ENCODE peak calls at places on chromosome 21, in ten cellular contexts. One of them, this sample, is unnamed.

GRCh38 chr21:15506086-15506485 is 223.7 kb upstream of the USP25 start:
- DNase-seq in stimulated activated CD8-positive, alpha-beta memory T cell treated with anti-CD3 and anti-CD28 coated beads, Interleukin-2, amount 100 ng/mL, for 1 hour: no peak
- DNase-seq in NCI-H1092: no peak
- DNase-seq in activated CD8-positive, alpha-beta memory T cell treated with anti-CD3 and anti-CD28 coated beads, Interleukin-2, amount 50 U/mL, for 4 hours: no peak
- DNase-seq in T-helper 17 cell: no peak
- DNase-seq in T-helper 9 cell: no peak
- DNase-seq in NCI-H1105: no peak
- DNase-seq in NCI-H226: no peak
- DNase-seq in activated naive CD4-positive, alpha-beta T cell treated with anti-CD3 and anti-CD28 coated beads for 36 hours: no peak
- DNase-seq in AML-193: no peak
- DNase-seq in this sample: no peak

GRCh38 chr21:26451014-26451740 is 121.9 kb downstream of the CYYR1 start:
- DNase-seq in stimulated activated CD8-positive, alpha-beta memory T cell treated with anti-CD3 and anti-CD28 coated beads, Interleukin-2, amount 100 ng/mL, for 1 hour: no peak
- DNase-seq in NCI-H1092: no peak
- DNase-seq in activated CD8-positive, alpha-beta memory T cell treated with anti-CD3 and anti-CD28 coated beads, Interleukin-2, amount 50 U/mL, for 4 hours: no peak
- DNase-seq in T-helper 17 cell: no peak
- DNase-seq in T-helper 9 cell: no peak
- DNase-seq in NCI-H1105: no peak
- DNase-seq in NCI-H226: no peak
- DNase-seq in activated naive CD4-positive, alpha-beta T cell treated with anti-CD3 and anti-CD28 coated beads for 36 hours: no peak
- DNase-seq in AML-193: no peak
- DNase-seq in this sample: no peak

GRCh38 chr21:41620982-41621381 is 113.0 kb upstream of the TMPRSS2 start:
- DNase-seq in stimulated activated CD8-positive, alpha-beta memory T cell treated with anti-CD3 and anti-CD28 coated beads, Interleukin-2, amount 100 ng/mL, for 1 hour: no peak
- DNase-seq in NCI-H1092: no peak
- DNase-seq in activated CD8-positive, alpha-beta memory T cell treated with anti-CD3 and anti-CD28 coated beads, Interleukin-2, amount 50 U/mL, for 4 hours: no peak
- DNase-seq in T-helper 17 cell: no peak
- DNase-seq in T-helper 9 cell: no peak
- DNase-seq in NCI-H1105: no peak
- DNase-seq in NCI-H226: peak; percentile 16
- DNase-seq in activated naive CD4-positive, alpha-beta T cell treated with anti-CD3 and anti-CD28 coated beads for 36 hours: no peak
- DNase-seq in AML-193: no peak
- DNase-seq in this sample: no peak

GRCh38 chr21:28016571-28016970 is 976.1 kb downstream of the LTN1 start:
- DNase-seq in stimulated activated CD8-positive, alpha-beta memory T cell treated with anti-CD3 and anti-CD28 coated beads, Interleukin-2, amount 100 ng/mL, for 1 hour: no peak
- DNase-seq in NCI-H1092: no peak
- DNase-seq in activated CD8-positive, alpha-beta memory T cell treated with anti-CD3 and anti-CD28 coated beads, Interleukin-2, amount 50 U/mL, for 4 hours: no peak
- DNase-seq in T-helper 17 cell: no peak
- DNase-seq in T-helper 9 cell: no peak
- DNase-seq in NCI-H1105: no peak
- DNase-seq in NCI-H226: peak; percentile 12
- DNase-seq in activated naive CD4-positive, alpha-beta T cell treated with anti-CD3 and anti-CD28 coated beads for 36 hours: no peak
- DNase-seq in AML-193: no peak
- DNase-seq in this sample: no peak

GRCh38 chr21:34827445-34828235 is 158.8 kb downstream of the CLIC6 start:
- DNase-seq in stimulated activated CD8-positive, alpha-beta memory T cell treated with anti-CD3 and anti-CD28 coated beads, Interleukin-2, amount 100 ng/mL, for 1 hour: no peak
- DNase-seq in NCI-H1092: no peak
- DNase-seq in activated CD8-positive, alpha-beta memory T cell treated with anti-CD3 and anti-CD28 coated beads, Interleukin-2, amount 50 U/mL, for 4 hours: no peak
- DNase-seq in T-helper 17 cell: no peak
- DNase-seq in T-helper 9 cell: no peak
- DNase-seq in NCI-H1105: no peak
- DNase-seq in NCI-H226: no peak
- DNase-seq in activated naive CD4-positive, alpha-beta T cell treated with anti-CD3 and anti-CD28 coated beads for 36 hours: no peak
- DNase-seq in AML-193: no peak
- DNase-seq in this sample: no peak

GRCh38 chr21:23475518-23476189 is 2131.6 kb downstream of the MRPL39 start:
- DNase-seq in stimulated activated CD8-positive, alpha-beta memory T cell treated with anti-CD3 and anti-CD28 coated beads, Interleukin-2, amount 100 ng/mL, for 1 hour: no peak
- DNase-seq in NCI-H1092: no peak
- DNase-seq in activated CD8-positive, alpha-beta memory T cell treated with anti-CD3 and anti-CD28 coated beads, Interleukin-2, amount 50 U/mL, for 4 hours: no peak
- DNase-seq in T-helper 17 cell: no peak
- DNase-seq in T-helper 9 cell: no peak
- DNase-seq in NCI-H1105: no peak
- DNase-seq in NCI-H226: peak; percentile 82
- DNase-seq in activated naive CD4-positive, alpha-beta T cell treated with anti-CD3 and anti-CD28 coated beads for 36 hours: no peak
- DNase-seq in AML-193: no peak
- DNase-seq in this sample: no peak

GRCh38 chr21:45538381-45539045 is 3.7 kb downstream of the SLC19A1 start:
- DNase-seq in stimulated activated CD8-positive, alpha-beta memory T cell treated with anti-CD3 and anti-CD28 coated beads, Interleukin-2, amount 100 ng/mL, for 1 hour: no peak
- DNase-seq in NCI-H1092: no peak
- DNase-seq in activated CD8-positive, alpha-beta memory T cell treated with anti-CD3 and anti-CD28 coated beads, Interleukin-2, amount 50 U/mL, for 4 hours: peak; percentile 14
- DNase-seq in T-helper 17 cell: peak; percentile 1
- DNase-seq in T-helper 9 cell: no peak
- DNase-seq in NCI-H1105: no peak
- DNase-seq in NCI-H226: no peak
- DNase-seq in activated naive CD4-positive, alpha-beta T cell treated with anti-CD3 and anti-CD28 coated beads for 36 hours: no peak
- DNase-seq in AML-193: no peak
- DNase-seq in this sample: no peak

GRCh38 chr21:25550805-25551204 is 56.5 kb downstream of the MRPL39 start:
- DNase-seq in stimulated activated CD8-positive, alpha-beta memory T cell treated with anti-CD3 and anti-CD28 coated beads, Interleukin-2, amount 100 ng/mL, for 1 hour: no peak
- DNase-seq in NCI-H1092: no peak
- DNase-seq in activated CD8-positive, alpha-beta memory T cell treated with anti-CD3 and anti-CD28 coated beads, Interleukin-2, amount 50 U/mL, for 4 hours: no peak
- DNase-seq in T-helper 17 cell: no peak
- DNase-seq in T-helper 9 cell: no peak
- DNase-seq in NCI-H1105: no peak
- DNase-seq in NCI-H226: no peak
- DNase-seq in activated naive CD4-positive, alpha-beta T cell treated with anti-CD3 and anti-CD28 coated beads for 36 hours: no peak
- DNase-seq in AML-193: no peak
- DNase-seq in this sample: no peak

GRCh38 chr21:38831526-38832467 is 26.1 kb downstream of the ETS2 start:
- DNase-seq in stimulated activated CD8-positive, alpha-beta memory T cell treated with anti-CD3 and anti-CD28 coated beads, Interleukin-2, amount 100 ng/mL, for 1 hour: no peak
- DNase-seq in NCI-H1092: no peak
- DNase-seq in activated CD8-positive, alpha-beta memory T cell treated with anti-CD3 and anti-CD28 coated beads, Interleukin-2, amount 50 U/mL, for 4 hours: no peak
- DNase-seq in T-helper 17 cell: no peak
- DNase-seq in T-helper 9 cell: no peak
- DNase-seq in NCI-H1105: no peak
- DNase-seq in NCI-H226: peak; percentile 81
- DNase-seq in activated naive CD4-positive, alpha-beta T cell treated with anti-CD3 and anti-CD28 coated beads for 36 hours: peak; percentile 87
- DNase-seq in AML-193: peak; percentile 98
- DNase-seq in this sample: no peak

GRCh38 chr21:42261832-42262200 is 42.9 kb downstream of the ABCG1 start:
- DNase-seq in stimulated activated CD8-positive, alpha-beta memory T cell treated with anti-CD3 and anti-CD28 coated beads, Interleukin-2, amount 100 ng/mL, for 1 hour: no peak
- DNase-seq in NCI-H1092: no peak
- DNase-seq in activated CD8-positive, alpha-beta memory T cell treated with anti-CD3 and anti-CD28 coated beads, Interleukin-2, amount 50 U/mL, for 4 hours: no peak
- DNase-seq in T-helper 17 cell: no peak
- DNase-seq in T-helper 9 cell: no peak
- DNase-seq in NCI-H1105: no peak
- DNase-seq in NCI-H226: no peak
- DNase-seq in activated naive CD4-positive, alpha-beta T cell treated with anti-CD3 and anti-CD28 coated beads for 36 hours: no peak
- DNase-seq in AML-193: no peak
- DNase-seq in this sample: no peak

GRCh38 chr21:8991088-8991907 is 1530.1 kb upstream of the TPTE start:
- DNase-seq in stimulated activated CD8-positive, alpha-beta memory T cell treated with anti-CD3 and anti-CD28 coated beads, Interleukin-2, amount 100 ng/mL, for 1 hour: no peak
- DNase-seq in NCI-H1092: no peak
- DNase-seq in activated CD8-positive, alpha-beta memory T cell treated with anti-CD3 and anti-CD28 coated beads, Interleukin-2, amount 50 U/mL, for 4 hours: no peak
- DNase-seq in T-helper 17 cell: no peak
- DNase-seq in T-helper 9 cell: no peak
- DNase-seq in NCI-H1105: no peak
- DNase-seq in NCI-H226: no peak
- DNase-seq in activated naive CD4-positive, alpha-beta T cell treated with anti-CD3 and anti-CD28 coated beads for 36 hours: no peak
- DNase-seq in AML-193: no peak
- DNase-seq in this sample: no peak

GRCh38 chr21:42063578-42064521 is 7.3 kb upstream of the UMODL1 start:
- DNase-seq in stimulated activated CD8-positive, alpha-beta memory T cell treated with anti-CD3 and anti-CD28 coated beads, Interleukin-2, amount 100 ng/mL, for 1 hour: no peak
- DNase-seq in NCI-H1092: no peak
- DNase-seq in activated CD8-positive, alpha-beta memory T cell treated with anti-CD3 and anti-CD28 coated beads, Interleukin-2, amount 50 U/mL, for 4 hours: peak; percentile 43
- DNase-seq in T-helper 17 cell: peak; percentile 38
- DNase-seq in T-helper 9 cell: peak; percentile 34
- DNase-seq in NCI-H1105: no peak
- DNase-seq in NCI-H226: no peak
- DNase-seq in activated naive CD4-positive, alpha-beta T cell treated with anti-CD3 and anti-CD28 coated beads for 36 hours: peak; percentile 82
- DNase-seq in AML-193: peak; percentile 34
- DNase-seq in this sample: no peak

GRCh38 chr21:34702341-34702807 is 33.6 kb downstream of the CLIC6 start:
- DNase-seq in stimulated activated CD8-positive, alpha-beta memory T cell treated with anti-CD3 and anti-CD28 coated beads, Interleukin-2, amount 100 ng/mL, for 1 hour: no peak
- DNase-seq in NCI-H1092: no peak
- DNase-seq in activated CD8-positive, alpha-beta memory T cell treated with anti-CD3 and anti-CD28 coated beads, Interleukin-2, amount 50 U/mL, for 4 hours: no peak
- DNase-seq in T-helper 17 cell: no peak
- DNase-seq in T-helper 9 cell: no peak
- DNase-seq in NCI-H1105: no peak
- DNase-seq in NCI-H226: peak; percentile 95
- DNase-seq in activated naive CD4-positive, alpha-beta T cell treated with anti-CD3 and anti-CD28 coated beads for 36 hours: no peak
- DNase-seq in AML-193: no peak
- DNase-seq in this sample: no peak

GRCh38 chr21:42219606-42220137 is 732 bp downstream of the ABCG1 start:
- DNase-seq in stimulated activated CD8-positive, alpha-beta memory T cell treated with anti-CD3 and anti-CD28 coated beads, Interleukin-2, amount 100 ng/mL, for 1 hour: no peak
- DNase-seq in NCI-H1092: peak; percentile 30
- DNase-seq in activated CD8-positive, alpha-beta memory T cell treated with anti-CD3 and anti-CD28 coated beads, Interleukin-2, amount 50 U/mL, for 4 hours: no peak
- DNase-seq in T-helper 17 cell: peak; percentile 19
- DNase-seq in T-helper 9 cell: peak; percentile 33
- DNase-seq in NCI-H1105: no peak
- DNase-seq in NCI-H226: no peak
- DNase-seq in activated naive CD4-positive, alpha-beta T cell treated with anti-CD3 and anti-CD28 coated beads for 36 hours: peak; percentile 48
- DNase-seq in AML-193: peak; percentile 37
- DNase-seq in this sample: no peak

GRCh38 chr21:45382698-45383000 is 22.3 kb upstream of the COL18A1 start:
- DNase-seq in stimulated activated CD8-positive, alpha-beta memory T cell treated with anti-CD3 and anti-CD28 coated beads, Interleukin-2, amount 100 ng/mL, for 1 hour: no peak
- DNase-seq in NCI-H1092: no peak
- DNase-seq in activated CD8-positive, alpha-beta memory T cell treated with anti-CD3 and anti-CD28 coated beads, Interleukin-2, amount 50 U/mL, for 4 hours: no peak
- DNase-seq in T-helper 17 cell: no peak
- DNase-seq in T-helper 9 cell: no peak
- DNase-seq in NCI-H1105: no peak
- DNase-seq in NCI-H226: no peak
- DNase-seq in activated naive CD4-positive, alpha-beta T cell treated with anti-CD3 and anti-CD28 coated beads for 36 hours: no peak
- DNase-seq in AML-193: no peak
- DNase-seq in this sample: no peak

GRCh38 chr21:41153443-41153842 is 14.5 kb upstream of the BACE2 start:
- DNase-seq in stimulated activated CD8-positive, alpha-beta memory T cell treated with anti-CD3 and anti-CD28 coated beads, Interleukin-2, amount 100 ng/mL, for 1 hour: no peak
- DNase-seq in NCI-H1092: no peak
- DNase-seq in activated CD8-positive, alpha-beta memory T cell treated with anti-CD3 and anti-CD28 coated beads, Interleukin-2, amount 50 U/mL, for 4 hours: no peak
- DNase-seq in T-helper 17 cell: no peak
- DNase-seq in T-helper 9 cell: no peak
- DNase-seq in NCI-H1105: no peak
- DNase-seq in NCI-H226: no peak
- DNase-seq in activated naive CD4-positive, alpha-beta T cell treated with anti-CD3 and anti-CD28 coated beads for 36 hours: no peak
- DNase-seq in AML-193: no peak
- DNase-seq in this sample: no peak

GRCh38 chr21:28480091-28480869 is 512.4 kb downstream of the LTN1 start:
- DNase-seq in stimulated activated CD8-positive, alpha-beta memory T cell treated with anti-CD3 and anti-CD28 coated beads, Interleukin-2, amount 100 ng/mL, for 1 hour: no peak
- DNase-seq in NCI-H1092: no peak
- DNase-seq in activated CD8-positive, alpha-beta memory T cell treated with anti-CD3 and anti-CD28 coated beads, Interleukin-2, amount 50 U/mL, for 4 hours: no peak
- DNase-seq in T-helper 17 cell: no peak
- DNase-seq in T-helper 9 cell: no peak
- DNase-seq in NCI-H1105: no peak
- DNase-seq in NCI-H226: no peak
- DNase-seq in activated naive CD4-positive, alpha-beta T cell treated with anti-CD3 and anti-CD28 coated beads for 36 hours: no peak
- DNase-seq in AML-193: no peak
- DNase-seq in this sample: no peak

GRCh38 chr21:45285266-45285931 is 2.3 kb downstream of the POFUT2 start:
- DNase-seq in stimulated activated CD8-positive, alpha-beta memory T cell treated with anti-CD3 and anti-CD28 coated beads, Interleukin-2, amount 100 ng/mL, for 1 hour: no peak
- DNase-seq in NCI-H1092: no peak
- DNase-seq in activated CD8-positive, alpha-beta memory T cell treated with anti-CD3 and anti-CD28 coated beads, Interleukin-2, amount 50 U/mL, for 4 hours: no peak
- DNase-seq in T-helper 17 cell: no peak
- DNase-seq in T-helper 9 cell: no peak
- DNase-seq in NCI-H1105: no peak
- DNase-seq in NCI-H226: no peak
- DNase-seq in activated naive CD4-positive, alpha-beta T cell treated with anti-CD3 and anti-CD28 coated beads for 36 hours: no peak
- DNase-seq in AML-193: no peak
- DNase-seq in this sample: no peak

GRCh38 chr21:33406493-33406892 is 3.3 kb downstream of the IFNGR2 start:
- DNase-seq in stimulated activated CD8-positive, alpha-beta memory T cell treated with anti-CD3 and anti-CD28 coated beads, Interleukin-2, amount 100 ng/mL, for 1 hour: no peak
- DNase-seq in NCI-H1092: no peak
- DNase-seq in activated CD8-positive, alpha-beta memory T cell treated with anti-CD3 and anti-CD28 coated beads, Interleukin-2, amount 50 U/mL, for 4 hours: no peak
- DNase-seq in T-helper 17 cell: no peak
- DNase-seq in T-helper 9 cell: no peak
- DNase-seq in NCI-H1105: no peak
- DNase-seq in NCI-H226: no peak
- DNase-seq in activated naive CD4-positive, alpha-beta T cell treated with anti-CD3 and anti-CD28 coated beads for 36 hours: peak; percentile 39
- DNase-seq in AML-193: no peak
- DNase-seq in this sample: no peak

GRCh38 chr21:45809421-45809820 is 165.9 kb downstream of the PCBP3 start:
- DNase-seq in stimulated activated CD8-positive, alpha-beta memory T cell treated with anti-CD3 and anti-CD28 coated beads, Interleukin-2, amount 100 ng/mL, for 1 hour: no peak
- DNase-seq in NCI-H1092: no peak
- DNase-seq in activated CD8-positive, alpha-beta memory T cell treated with anti-CD3 and anti-CD28 coated beads, Interleukin-2, amount 50 U/mL, for 4 hours: no peak
- DNase-seq in T-helper 17 cell: no peak
- DNase-seq in T-helper 9 cell: no peak
- DNase-seq in NCI-H1105: no peak
- DNase-seq in NCI-H226: no peak
- DNase-seq in activated naive CD4-positive, alpha-beta T cell treated with anti-CD3 and anti-CD28 coated beads for 36 hours: no peak
- DNase-seq in AML-193: no peak
- DNase-seq in this sample: no peak

This sample was measured in NCI-H774.